ENCODE peak calls at places on chromosomes 11 and 22, in four cellular contexts. L is activated CD8-positive, alpha-beta memory T cell treated with anti-CD3 and anti-CD28 coated beads for 48 hours; J is cardiac fibroblast; T is mesendoderm. S is an unnamed sample.

GRCh38 chr11:129785383-129786111 is 30.1 kb upstream of the TMEM45B start:
- DNase-seq in J (peak; percentile 56), T (peak; percentile 23), L (no peak), S (no peak)

GRCh38 chr11:62502030-62502730 is 44.4 kb downstream of the AHNAK start:
- DNase-seq in L (no peak), J (no peak), T (no peak), S (no peak)

GRCh38 chr11:118705796-118706545 is 26.5 kb upstream of the TREH start:
- DNase-seq in T (peak; percentile 37), L (no peak), J (no peak), S (no peak)

GRCh38 chr22:19449422-19449767 is 1.9 kb upstream of the C22orf39 start:
- DNase-seq in L (no peak), T (no peak), J (no peak), S (no peak)

GRCh38 chr11:23280088-23280487 is 419.8 kb upstream of the CCDC179 start:
- DNase-seq in L (no peak), J (no peak), T (no peak), S (no peak)

GRCh38 chr11:13262096-13262495 is 15.5 kb upstream of the BMAL1 start:
- DNase-seq in J (peak; percentile 60), T (no peak), L (no peak), S (no peak)

GRCh38 chr11:28820296-28820989 is 712.3 kb downstream of the METTL15 start:
- DNase-seq in L (no peak), T (no peak), J (peak; percentile 53), S (no peak)

GRCh38 chr11:67255353-67255752 is 10.9 kb upstream of the GRK2 start:
- DNase-seq in L (no peak), J (no peak), T (no peak), S (no peak)

GRCh38 chr22:20552450-20552894 is 45.1 kb downstream of the MED15 start:
- DNase-seq in J (peak; percentile 72), T (no peak), L (no peak), S (no peak)

GRCh38 chr11:122524532-122524882 is 131.0 kb upstream of the UBASH3B start:
- DNase-seq in T (peak; percentile 82), L (no peak), J (no peak), S (no peak)

GRCh38 chr11:35517481-35517880 is 7.9 kb downstream of the PAMR1 start:
- DNase-seq in J (no peak), T (no peak), L (no peak), S (no peak)

GRCh38 chr11:44731685-44732411 is 5.1 kb downstream of the TSPAN18 start:
- DNase-seq in L (no peak), T (peak; percentile 89), J (no peak), S (no peak)

GRCh38 chr22:39999144-39999757 is 4.5 kb downstream of the FAM83F start:
- DNase-seq in J (peak; percentile 68), L (no peak), T (peak; percentile 71), S (no peak)

GRCh38 chr22:40055143-40055926 is 60.6 kb downstream of the FAM83F start:
- DNase-seq in L (no peak), J (no peak), T (peak; percentile 82), S (no peak)

GRCh38 chr11:9692696-9693095 is 28.8 kb downstream of the SWAP70 start:
- DNase-seq in T (no peak), L (no peak), J (no peak), S (no peak)

GRCh38 chr11:44389963-44390605 is 80.1 kb upstream of the ALX4 start:
- DNase-seq in L (no peak), J (no peak), T (no peak), S (no peak)

GRCh38 chr22:28328751-28329150 is 350.9 kb downstream of the TTC28 start:
- DNase-seq in L (no peak), J (peak; percentile 5), T (no peak), S (no peak)

GRCh38 chr22:37218771-37219411 is 6.6 kb upstream of the SSTR3 start:
- DNase-seq in J (no peak), L (no peak), T (no peak), S (no peak)

GRCh38 chr22:39308614-39309363 is 10.6 kb downstream of the RPL3 start:
- DNase-seq in J (peak; percentile 96), T (peak; percentile 86), L (no peak), S (no peak)

GRCh38 chr11:23569547-23569946 is 709.3 kb upstream of the CCDC179 start:
- DNase-seq in L (no peak), J (no peak), T (no peak), S (no peak)

GRCh38 chr22:39520874-39521857 is 804 bp downstream of the ATF4 start:
- DNase-seq in L (peak; percentile 52), T (peak; percentile 86), J (peak; percentile 81), S (peak; percentile 90)

GRCh38 chr11:24478718-24479117 is 18.1 kb upstream of the LUZP2 start:
- DNase-seq in T (no peak), L (no peak), J (no peak), S (no peak)

GRCh38 chr22:24601217-24602104 is 1.5 kb upstream of the GGT1 start:
- DNase-seq in T (no peak), J (no peak), L (no peak), S (no peak)

GRCh38 chr22:42855211-42855610 is 1.9 kb downstream of the ARFGAP3 start:
- DNase-seq in T (no peak), J (peak; percentile 17), L (no peak), S (no peak)

GRCh38 chr11:96162816-96163499 is 180.0 kb downstream of the MAML2 start:
- DNase-seq in J (peak; percentile 99), T (peak; percentile 50), L (no peak), S (no peak)

GRCh38 chr11:41826129-41826528 is 366.7 kb upstream of the LRRC4C start:
- DNase-seq in L (no peak), J (no peak), T (no peak), S (no peak)

GRCh38 chr11:69220581-69221051 is 64.9 kb downstream of the SMIM38 start:
- DNase-seq in T (no peak), J (no peak), L (no peak), S (no peak)